ENCODE peak calls at places on chromosomes 2 and 18, in four cellular contexts. W, S, Y and C are unnamed samples.

GRCh38 chr2:178804791-178805190 is 2.4 kb downstream of the TTN start:
- DNase-seq in W (peak), S (no peak), Y (peak), C (no peak)

GRCh38 chr2:241550616-241551580 is 7.6 kb upstream of the BOK start:
- DNase-seq in W (no peak), S (no peak), Y (no peak), C (no peak)

GRCh38 chr18:70422061-70422965 is 133.5 kb downstream of the SOCS6 start:
- DNase-seq in W (no peak), S (no peak), Y (no peak), C (peak)

GRCh38 chr18:48455555-48456478 is 46.6 kb upstream of the ZBTB7C start:
- DNase-seq in W (no peak), S (no peak), Y (no peak), C (peak)

GRCh38 chr2:160928854-160929301 is 231.3 kb upstream of the TANK start:
- DNase-seq in W (no peak), S (no peak), Y (no peak), C (no peak)

GRCh38 chr2:105917216-105917615 is 172.5 kb downstream of the NCK2 start:
- DNase-seq in W (no peak), S (no peak), Y (no peak), C (no peak)

GRCh38 chr18:77208969-77209368 is 40.7 kb upstream of the GALR1 start:
- DNase-seq in W (no peak), S (peak), Y (no peak), C (no peak)

GRCh38 chr2:112296407-112296806 is 21.0 kb downstream of the ZC3H6 start:
- DNase-seq in W (no peak), S (no peak), Y (no peak), C (no peak)

GRCh38 chr18:10927980-10928605 is 221.3 kb downstream of the PIEZO2 start:
- DNase-seq in W (no peak), S (no peak), Y (no peak), C (no peak)

GRCh38 chr18:30487962-30488361 is 554.6 kb downstream of the DSC3 start:
- DNase-seq in W (no peak), S (no peak), Y (no peak), C (no peak)

GRCh38 chr18:58051765-58052460 is 7.9 kb downstream of the NEDD4L start:
- DNase-seq in W (no peak), S (peak), Y (no peak), C (no peak)

GRCh38 chr2:228063558-228063957 is 117.9 kb downstream of the SPHKAP start:
- DNase-seq in W (no peak), S (no peak), Y (no peak), C (no peak)

GRCh38 chr2:218149865-218150264 is 16.9 kb downstream of the CXCR1 start:
- DNase-seq in W (no peak), S (no peak), Y (no peak), C (no peak)

GRCh38 chr2:181570833-181571661 is 85.9 kb downstream of the CERKL start:
- DNase-seq in W (no peak), S (no peak), Y (no peak), C (no peak)

GRCh38 chr2:157404363-157404762 is 39.5 kb downstream of the CYTIP start:
- DNase-seq in W (no peak), S (peak), Y (no peak), C (no peak)

GRCh38 chr2:65436169-65436824 is 3.9 kb upstream of the SPRED2 start:
- DNase-seq in W (peak), S (no peak), Y (peak), C (peak)

GRCh38 chr2:200761168-200761715 is 50.5 kb upstream of the BZW1 start:
- DNase-seq in W (no peak), S (no peak), Y (no peak), C (no peak)

GRCh38 chr2:3341336-3341735 is 36.3 kb downstream of the EIPR1 start:
- DNase-seq in W (no peak), S (no peak), Y (no peak), C (no peak)

GRCh38 chr2:45625824-45626223 is 14.8 kb upstream of the SRBD1 start:
- DNase-seq in W (no peak), S (no peak), Y (no peak), C (no peak)

GRCh38 chr18:11379660-11380059 is 229.7 kb upstream of the SLC35G4 start:
- DNase-seq in W (no peak), S (no peak), Y (no peak), C (no peak)

GRCh38 chr2:71756280-71756906 is 303.0 kb downstream of the DYSF start:
- DNase-seq in W (no peak), S (no peak), Y (no peak), C (no peak)